ENCODE peak calls at places on chromosomes 5 and 9, in six cellular contexts. J is gastrocnemius medialis, I is AG04450, V is epithelial cell of esophagus, G is endodermal cell, W is spleen. C is an unnamed sample.

GRCh38 chr9:93859431-93860215 is 95.5 kb downstream of the BARX1 start:
- DNase-seq in J (no peak), V (no peak), I (no peak), W (no peak), G (peak), C (no peak)

GRCh38 chr5:139236479-139236878 is 38.3 kb upstream of the SIL1 start:
- DNase-seq in V (no peak), J (no peak), G (no peak), I (no peak), W (no peak), C (no peak)

GRCh38 chr5:19235101-19235584 is 752.9 kb downstream of the CDH18 start:
- DNase-seq in W (no peak), I (no peak), J (no peak), V (peak), G (no peak), C (no peak)

GRCh38 chr5:161847896-161848510 is at the start of gene GABRA1:
- DNase-seq in W (no peak), G (peak), V (peak), J (no peak), I (no peak), C (no peak)

GRCh38 chr9:17081351-17081750 is 53.5 kb upstream of the CNTLN start:
- DNase-seq in J (no peak), W (no peak), I (no peak), V (no peak), G (peak), C (no peak)

GRCh38 chr5:115079934-115080623 is 89.6 kb downstream of the TRIM36 start:
- DNase-seq in W (no peak), V (no peak), J (no peak), G (no peak), I (no peak), C (no peak)

GRCh38 chr5:25119654-25120053 is 474.9 kb upstream of the CDH10 start:
- DNase-seq in I (no peak), V (no peak), G (no peak), J (no peak), W (no peak), C (no peak)

GRCh38 chr5:91632871-91633270 is 249.8 kb upstream of the ARRDC3 start:
- DNase-seq in V (no peak), J (no peak), W (no peak), G (no peak), I (no peak), C (no peak)

GRCh38 chr9:4894076-4894475 is 91.0 kb upstream of the JAK2 start:
- DNase-seq in V (peak), I (no peak), J (no peak), G (no peak), W (no peak), C (no peak)

GRCh38 chr9:107637421-107638420 is 148.2 kb upstream of the KLF4 start:
- DNase-seq in W (peak), J (peak), V (peak), G (peak), I (peak), C (peak)

GRCh38 chr5:168885324-168886120 is 306.4 kb upstream of the PANK3 start:
- DNase-seq in G (no peak), V (no peak), J (no peak), W (no peak), I (no peak), C (no peak)

GRCh38 chr5:26761040-26761439 is 277.3 kb downstream of the CDH9 start:
- DNase-seq in W (no peak), J (no peak), I (no peak), G (no peak), V (peak), C (no peak)

GRCh38 chr9:98944130-98945074 is 695 bp downstream of the COL15A1 start:
- DNase-seq in J (no peak), V (peak), G (peak), I (no peak), W (no peak), C (no peak)

GRCh38 chr9:128034821-128035764 is 32.0 kb downstream of the NAIF1 start:
- DNase-seq in I (peak), W (peak), G (peak), J (peak), V (peak), C (peak)

GRCh38 chr5:108371263-108371662 is 10.6 kb downstream of the FBXL17 start:
- DNase-seq in W (no peak), G (no peak), V (no peak), J (no peak), I (no peak), C (no peak)

GRCh38 chr9:124818431-124819281 is 34.6 kb upstream of the WDR38 start:
- DNase-seq in G (peak), I (no peak), W (peak), V (peak), J (peak), C (no peak)
- TF ChIP-seq CTCF in G (peak), I (no peak), W (no peak), V (no peak), J (no peak), C (no peak)

GRCh38 chr9:124188331-124189110 is 69.2 kb upstream of the NEK6 start:
- DNase-seq in I (no peak), V (no peak), G (no peak), J (no peak), W (no peak), C (no peak)
- H3K4me3 ChIP-seq in I (no peak), V (no peak), G (no peak), J (no peak), W (no peak), C (no peak)

GRCh38 chr5:176362098-176362442 is 506 bp upstream of the KIAA1191 start:
- DNase-seq in I (no peak), J (no peak), G (no peak), V (no peak), W (no peak), C (no peak)
- TF ChIP-seq CTCF in I (no peak), J (no peak), G (no peak), V (no peak), W (no peak), C (no peak)

GRCh38 chr9:97801180-97801579 is 51.8 kb upstream of the FOXE1 start:
- DNase-seq in G (no peak), J (no peak), W (no peak), I (no peak), V (no peak), C (no peak)

GRCh38 chr9:97803167-97804058 is 49.6 kb upstream of the FOXE1 start:
- DNase-seq in I (no peak), J (peak), V (peak), G (peak), W (peak), C (no peak)

GRCh38 chr9:97802276-97802675 is 50.8 kb upstream of the FOXE1 start:
- DNase-seq in V (peak), W (no peak), I (no peak), J (no peak), G (peak), C (no peak)

GRCh38 chr9:97806721-97807120 is 46.3 kb upstream of the FOXE1 start:
- DNase-seq in I (no peak), G (no peak), W (no peak), V (peak), J (no peak), C (no peak)

DNA sequence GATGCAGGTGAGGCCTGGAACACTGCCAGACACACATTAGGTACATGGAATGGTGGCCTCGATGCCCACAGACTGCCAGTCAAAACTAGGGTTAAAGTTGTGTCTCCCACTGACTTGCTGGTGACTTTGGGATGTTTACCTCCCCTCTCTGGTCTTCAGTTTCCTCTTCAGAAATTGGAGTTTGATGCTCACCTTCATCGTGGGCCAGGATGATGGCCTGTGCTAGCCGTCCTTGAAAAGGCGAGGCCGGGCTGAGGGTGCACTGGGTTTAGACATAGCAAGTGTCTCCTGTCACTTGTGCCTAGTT is 49.0 kb upstream of the FOXE1 start:
- DNase-seq in W (no peak), G (no peak), V (no peak), I (no peak), J (no peak), C (no peak)
- H3K4me3 ChIP-seq in W (peak), G (peak), V (peak), I (no peak), J (peak), C (no peak)

GRCh38 chr5:55675119-55675518 is 37.0 kb downstream of the SLC38A9 start:
- DNase-seq in G (no peak), J (no peak), I (no peak), W (no peak), V (no peak), C (no peak)
- TF ChIP-seq CTCF in G (no peak), J (no peak), I (no peak), W (no peak), V (no peak), C (no peak)

GRCh38 chr5:172768098-172768572 is 2.9 kb downstream of the DUSP1 start:
- DNase-seq in W (no peak), I (no peak), V (no peak), J (no peak), G (no peak), C (no peak)

GRCh38 chr5:172769598-172770373 is 1.2 kb downstream of the DUSP1 start:
- DNase-seq in J (no peak), W (peak), V (no peak), I (no peak), G (no peak), C (no peak)

GRCh38 chr5:172770374-172770674 is 671 bp downstream of the DUSP1 start:
- DNase-seq in W (peak), I (no peak), J (no peak), V (no peak), G (no peak), C (no peak)

GRCh38 chr5:172768573-172769323 is 2.2 kb downstream of the DUSP1 start:
- DNase-seq in G (peak), I (no peak), W (peak), J (peak), V (peak), C (no peak)

GRCh38 chr5:172769324-172769597 is 1.7 kb downstream of the DUSP1 start:
- DNase-seq in W (no peak), I (no peak), J (no peak), G (no peak), V (no peak), C (no peak)
- H3K4me3 ChIP-seq in W (peak), I (peak), J (peak), G (peak), V (peak), C (peak)

C was measured in astrocyte of the cerebellum.